ENCODE peak calls at places on chromosomes 1 and 21, in ten cellular contexts. P is astrocyte of the spinal cord, K is hepatocyte, W is neural progenitor cell, U is thyroid gland, T is fibroblast of lung, H is adrenal gland, C is coronary artery, X is thoracic aorta, L is lower lobe of right lung. E is an unnamed sample.

GRCh38 chr1:6144622-6145021 is 35.5 kb downstream of the CHD5 start:
- DNase-seq in P (no peak), K (no peak), W (peak), U (no peak), T (no peak), H (no peak), C (no peak), X (no peak), L (no peak), E (no peak)

GRCh38 chr1:2270260-2271100 is 42.4 kb downstream of the SKI start:
- DNase-seq in P (no peak), K (peak), W (peak), U (no peak), T (no peak), H (no peak), C (no peak), X (no peak), L (no peak), E (no peak)

GRCh38 chr1:1629430-1630190 is 2.4 kb upstream of the MMP23B start:
- DNase-seq in P (no peak), K (no peak), W (no peak), U (no peak), T (no peak), H (no peak), C (peak), X (no peak), L (peak), E (peak)

GRCh38 chr1:224500802-224501201 is 66.2 kb upstream of the WDR26 start:
- DNase-seq in P (no peak), K (no peak), W (no peak), U (no peak), T (no peak), H (no peak), C (no peak), X (no peak), L (no peak), E (no peak)

GRCh38 chr1:221741364-221741970 is 422 bp downstream of the DUSP10 start:
- DNase-seq in P (no peak), K (peak), W (peak), U (peak), T (no peak), H (peak), C (peak), X (no peak), L (peak), E (peak)

GRCh38 chr1:156359973-156360372 is 9.0 kb upstream of the RHBG start:
- DNase-seq in P (peak), K (no peak), W (peak), U (no peak), T (peak), H (peak), C (no peak), X (no peak), L (no peak), E (no peak)

GRCh38 chr1:230424440-230425251 is 1.5 kb downstream of the PGBD5 start:
- DNase-seq in P (no peak), K (peak), W (peak), U (peak), T (no peak), H (no peak), C (no peak), X (no peak), L (no peak), E (no peak)

GRCh38 chr1:196373798-196374197 is 234.4 kb downstream of the KCNT2 start:
- DNase-seq in P (no peak), K (no peak), W (no peak), U (no peak), T (no peak), H (no peak), C (no peak), X (no peak), L (no peak), E (no peak)

GRCh38 chr1:156838972-156839371 is 19.9 kb downstream of the INSRR start:
- DNase-seq in P (no peak), K (peak), W (peak), U (no peak), T (peak), H (peak), C (no peak), X (no peak), L (no peak), E (no peak)

GRCh38 chr1:178724734-178725602 is at the start of gene RALGPS2:
- DNase-seq in P (peak), K (peak), W (peak), U (peak), T (peak), H (peak), C (no peak), X (no peak), L (peak), E (peak)

GRCh38 chr1:7459915-7460314 is 311.2 kb upstream of the VAMP3 start:
- DNase-seq in P (no peak), K (no peak), W (no peak), U (no peak), T (no peak), H (no peak), C (no peak), X (no peak), L (no peak), E (peak)

GRCh38 chr1:221344693-221345092 is 397.2 kb downstream of the DUSP10 start:
- DNase-seq in P (no peak), K (no peak), W (no peak), U (no peak), T (peak), H (no peak), C (no peak), X (no peak), L (no peak), E (no peak)

DNA sequence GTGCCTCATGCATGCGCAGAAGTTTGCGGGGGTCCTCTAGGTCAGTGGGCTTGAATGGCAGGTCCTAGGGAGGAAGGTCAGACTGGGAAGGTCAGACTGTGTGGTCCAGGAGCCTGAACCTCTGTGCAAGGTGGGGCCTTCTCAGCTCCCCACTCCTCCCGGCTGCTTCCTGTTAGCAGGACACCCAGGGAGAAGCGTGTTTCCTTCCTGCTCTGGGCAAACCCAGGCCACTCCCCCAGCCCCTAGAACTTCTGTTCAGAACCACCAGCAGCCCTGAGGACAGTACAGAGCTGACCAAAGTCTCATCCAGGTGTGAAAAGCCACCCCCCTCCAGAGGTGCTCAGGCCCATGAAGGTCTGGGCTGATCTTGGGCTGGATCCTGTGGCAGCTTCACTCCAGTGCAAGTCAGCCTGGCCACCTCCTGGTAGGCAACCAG is 29.9 kb downstream of the NAV1 start:
- DNase-seq in P (no peak), K (no peak), W (no peak), U (no peak), T (no peak), H (no peak), C (peak), X (no peak), L (peak), E (no peak)
- TF ChIP-seq CTCF in P (no peak), K (no peak), W (no peak), U (no peak), T (no peak), H (no peak), C (no peak), X (no peak), L (no peak), E (no peak)

DNA sequence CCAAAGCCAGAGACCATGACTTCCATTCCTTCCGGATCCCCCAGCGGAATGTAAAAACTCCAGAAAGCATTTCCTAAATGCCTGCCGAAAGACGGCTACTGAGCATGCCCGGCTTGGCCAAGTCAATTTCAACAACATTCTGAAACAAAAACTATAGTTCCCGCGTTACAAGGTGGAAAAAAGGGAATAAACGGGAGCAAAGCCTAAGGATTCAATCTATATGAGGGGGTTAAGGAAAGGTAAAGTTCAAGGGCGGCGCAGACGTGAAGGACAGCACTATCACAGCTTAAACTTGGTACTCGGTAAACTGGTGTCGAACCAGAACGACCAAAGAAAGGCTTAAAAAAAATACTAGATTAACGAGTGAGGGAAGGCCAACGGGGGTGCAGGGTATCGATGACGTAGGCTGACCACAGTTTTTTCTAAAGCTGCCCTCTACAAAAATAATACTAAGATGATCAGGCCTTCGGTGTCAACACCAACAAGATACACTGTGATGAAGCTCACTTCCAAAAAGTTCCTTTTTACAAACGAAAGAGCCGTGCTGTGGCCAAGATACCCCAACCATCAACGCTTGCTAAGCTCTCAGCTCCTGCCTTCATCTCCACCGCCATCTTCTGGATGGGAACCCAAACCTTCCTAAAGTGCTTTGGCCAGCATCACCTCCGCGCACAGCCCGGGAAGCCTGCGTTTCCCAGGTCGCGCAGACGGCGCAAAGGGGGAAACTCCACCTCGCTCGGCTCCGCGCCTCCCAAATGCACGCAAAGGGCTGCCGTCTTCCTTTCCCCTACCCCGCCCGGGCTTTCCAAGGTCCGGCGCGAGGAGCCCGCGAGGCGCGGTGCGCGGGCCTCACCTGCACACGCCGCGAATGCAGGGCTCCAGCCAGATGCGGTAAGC is 730 bp downstream of the USP48 start:
- DNase-seq in P (peak), K (peak), W (peak), U (peak), T (peak), H (peak), C (no peak), X (no peak), L (peak), E (peak)
- TF ChIP-seq CTCF in P (peak), K (peak), W (peak), U (no peak), T (peak), H (peak), C (no peak), X (no peak), L (peak), E (no peak)

DNA sequence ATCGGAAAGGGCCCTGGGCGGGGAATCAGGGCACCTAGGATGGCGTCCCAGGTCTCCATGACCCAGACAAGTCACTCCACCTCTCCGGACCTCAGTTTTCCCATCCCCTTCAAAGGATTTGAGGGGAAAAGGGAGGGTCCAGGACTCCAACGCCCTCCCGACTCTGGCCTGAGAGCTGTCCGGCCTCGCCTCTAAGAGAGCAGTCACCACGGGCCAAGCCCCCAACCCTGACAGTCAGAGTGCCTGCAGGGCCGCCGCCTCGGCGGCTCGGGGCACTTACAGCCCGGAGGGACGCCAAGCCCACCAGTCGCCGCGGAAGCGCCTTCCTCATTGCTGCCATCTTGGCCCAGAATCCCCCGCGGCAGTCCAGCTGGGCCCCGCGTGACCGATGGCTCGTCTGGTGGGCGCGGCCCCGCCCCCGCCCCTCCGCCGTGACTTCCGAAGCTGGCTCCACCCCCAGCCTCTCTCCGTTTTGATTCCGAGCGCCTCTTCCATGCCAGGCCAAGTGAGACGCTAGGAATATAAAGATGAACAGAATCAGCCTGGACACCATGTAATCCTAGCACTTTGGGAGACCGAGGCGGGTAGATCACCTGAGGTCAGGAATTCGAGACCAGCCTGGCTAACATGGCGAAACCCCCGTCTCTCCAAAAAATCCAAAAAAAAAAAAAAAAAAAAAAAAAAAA is at the start of gene HMGCL:
- DNase-seq in P (peak), K (peak), W (peak), U (peak), T (peak), H (peak), C (peak), X (peak), L (peak), E (peak)
- TF ChIP-seq CTCF in P (no peak), K (no peak), W (no peak), U (no peak), T (no peak), H (no peak), C (no peak), X (no peak), L (no peak), E (no peak)

GRCh38 chr1:214228976-214229375 is 52.0 kb upstream of the SMYD2 start:
- DNase-seq in P (no peak), K (no peak), W (no peak), U (no peak), T (no peak), H (no peak), C (no peak), X (no peak), L (no peak), E (no peak)

GRCh38 chr1:214234635-214235025 is 46.3 kb upstream of the SMYD2 start:
- DNase-seq in P (no peak), K (no peak), W (no peak), U (no peak), T (peak), H (no peak), C (no peak), X (no peak), L (no peak), E (no peak)

GRCh38 chr1:214224605-214225354 is 56.2 kb upstream of the SMYD2 start:
- DNase-seq in P (peak), K (peak), W (peak), U (no peak), T (peak), H (peak), C (no peak), X (no peak), L (no peak), E (no peak)

GRCh38 chr1:214233856-214234634 is 46.9 kb upstream of the SMYD2 start:
- DNase-seq in P (no peak), K (no peak), W (no peak), U (no peak), T (no peak), H (no peak), C (no peak), X (no peak), L (no peak), E (no peak)

DNA sequence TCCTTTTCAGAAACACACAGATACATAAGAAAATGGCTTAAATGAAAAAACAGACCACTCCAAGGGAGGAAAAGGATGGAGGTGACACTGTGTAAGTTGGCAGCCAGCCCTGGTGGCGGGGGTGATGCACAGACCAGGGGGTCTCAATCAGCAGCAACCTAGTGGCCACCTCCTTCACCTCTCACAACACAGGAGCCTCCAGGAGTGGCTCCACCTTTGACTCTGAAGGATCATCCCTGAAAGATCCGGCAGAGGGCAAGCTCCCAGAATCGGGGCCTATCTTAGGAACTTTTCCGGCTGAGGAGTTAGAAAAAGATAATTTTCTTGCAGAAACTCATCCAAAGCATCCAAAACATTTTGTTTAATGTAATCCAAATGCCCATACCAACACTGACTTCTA is 51.2 kb upstream of the SMYD2 start:
- DNase-seq in P (no peak), K (no peak), W (no peak), U (no peak), T (no peak), H (no peak), C (no peak), X (no peak), L (no peak), E (no peak)
- TF ChIP-seq CTCF in P (no peak), K (no peak), W (no peak), U (no peak), T (no peak), H (no peak), C (no peak), X (no peak), L (no peak), E (no peak)

DNA sequence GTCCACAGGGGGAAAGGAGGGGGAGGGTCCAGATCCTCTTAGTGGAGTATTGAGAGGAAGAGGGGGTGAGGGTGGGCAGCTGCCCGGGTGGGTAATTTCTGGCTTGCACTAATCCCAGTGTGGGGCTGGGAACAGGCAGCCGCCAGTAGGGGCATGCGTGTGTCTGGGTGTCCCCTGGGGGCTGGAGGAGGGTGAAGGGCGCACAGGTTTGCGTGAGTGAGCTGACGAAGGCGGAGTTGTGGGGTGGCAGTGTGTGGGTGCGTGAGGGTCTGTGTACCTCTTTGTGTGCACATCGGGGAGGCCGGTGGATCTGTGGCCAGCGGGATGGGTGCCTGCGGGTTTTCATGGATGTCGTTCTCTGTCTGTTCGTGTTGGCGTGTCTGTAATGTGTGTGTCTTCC is 97.3 kb downstream of the PAX7 start:
- DNase-seq in P (no peak), K (no peak), W (peak), U (no peak), T (no peak), H (no peak), C (no peak), X (no peak), L (no peak), E (no peak)
- TF ChIP-seq CTCF in P (no peak), K (no peak), W (peak), U (no peak), T (no peak), H (no peak), C (no peak), X (no peak), L (no peak), E (no peak)

DNA sequence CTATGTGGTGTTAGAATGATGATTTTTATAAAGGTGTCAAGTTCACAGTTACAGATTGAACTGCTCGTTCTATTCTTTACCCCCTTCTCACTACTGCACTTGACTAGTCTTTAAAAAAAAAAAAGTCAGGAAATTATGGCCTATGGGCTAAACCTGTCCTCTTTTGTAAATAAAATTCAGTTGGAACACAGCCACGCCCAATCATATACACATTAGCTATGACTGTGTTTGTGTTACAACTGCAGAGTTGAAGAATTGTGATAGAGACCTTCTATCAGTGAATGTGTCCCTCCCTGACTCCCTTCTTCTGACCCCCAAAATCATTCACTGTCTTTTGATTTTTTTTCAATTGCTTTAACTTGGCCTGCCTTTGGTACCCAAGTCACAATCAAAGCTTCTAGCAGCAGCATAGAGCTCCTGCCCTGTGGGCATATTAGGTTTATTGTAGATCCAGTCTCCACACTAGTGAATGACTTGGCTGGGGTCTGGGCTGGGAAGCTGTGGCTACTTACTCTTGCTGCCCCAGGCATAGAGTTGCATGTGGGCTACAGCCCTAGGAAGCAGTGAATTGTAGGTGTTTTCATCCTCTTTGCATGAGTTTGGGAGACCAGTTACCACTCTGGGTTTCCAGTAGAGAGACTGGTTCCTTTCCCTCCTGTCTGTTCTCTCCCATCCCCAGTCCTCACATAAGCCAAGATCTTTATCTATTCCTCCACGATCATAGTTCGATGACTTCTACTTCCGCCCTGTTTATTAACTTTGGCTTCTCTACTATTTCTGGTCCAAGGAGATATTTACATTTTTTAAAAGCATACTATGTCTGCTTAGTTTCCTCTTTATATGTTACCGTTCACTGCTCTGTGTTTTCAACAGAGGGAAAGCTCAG is 249.9 kb downstream of the FMN2 start:
- DNase-seq in P (no peak), K (no peak), W (no peak), U (no peak), T (no peak), H (no peak), C (no peak), X (no peak), L (no peak), E (no peak)
- TF ChIP-seq CTCF in P (no peak), K (no peak), W (no peak), U (no peak), T (no peak), H (no peak), C (no peak), X (no peak), L (no peak), E (no peak)

DNA sequence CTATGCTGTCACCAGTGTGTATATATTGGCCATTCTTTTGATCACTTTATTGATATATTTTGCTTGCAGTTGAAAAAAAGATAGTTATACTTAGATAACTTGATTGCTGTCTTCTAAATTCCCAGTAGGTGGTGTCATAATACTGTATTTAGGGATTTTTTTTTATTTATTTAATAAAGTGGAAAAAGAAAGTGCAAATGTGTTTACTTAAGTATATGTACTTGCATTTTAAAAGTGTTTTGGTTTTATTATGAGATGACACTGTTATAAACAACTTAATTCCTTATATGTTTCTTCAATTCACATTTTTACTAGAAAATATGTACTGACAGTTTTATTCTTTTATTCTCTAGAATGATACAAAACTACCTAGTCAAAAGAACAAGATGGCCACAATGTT is 164.8 kb downstream of the USP25 start:
- DNase-seq in P (peak), K (no peak), W (no peak), U (no peak), T (peak), H (no peak), C (no peak), X (no peak), L (no peak), E (no peak)
- TF ChIP-seq CTCF in P (peak), K (peak), W (peak), U (no peak), T (peak), H (peak), C (no peak), X (peak), L (no peak), E (peak)

E was measured in left lung.